ENCODE peak calls at places on chromosomes 1 and 21, in eight cellular contexts. J is lower leg skin, R is esophagus muscularis mucosa, P is right lobe of liver, D is ovary, S is heart left ventricle, Y is tibial nerve, E is breast epithelium. N is an unnamed sample.

GRCh38 chr1:21562896-21563295 is 53.7 kb downstream of the ALPL start:
- DNase-seq in J (no peak), R (no peak), P (no peak), D (no peak), S (no peak), Y (no peak), E (no peak), N (no peak)

GRCh38 chr1:55931272-55931940 is 648.0 kb downstream of the PLPP3 start:
- DNase-seq in J (no peak), R (no peak), P (no peak), D (no peak), S (no peak), Y (no peak), E (no peak), N (peak)

GRCh38 chr21:39400173-39400572 is 45.4 kb downstream of the LCA5L start:
- DNase-seq in J (no peak), R (no peak), P (no peak), D (no peak), S (no peak), Y (no peak), E (no peak), N (no peak)

GRCh38 chr1:18556364-18556763 is 74.3 kb upstream of the PAX7 start:
- DNase-seq in J (no peak), R (no peak), P (no peak), D (no peak), S (no peak), Y (peak), E (no peak), N (no peak)

GRCh38 chr21:41283211-41283818 is 33.3 kb upstream of the FAM3B start:
- DNase-seq in J (no peak), R (peak), P (no peak), D (no peak), S (no peak), Y (peak), E (peak), N (peak)

GRCh38 chr1:37476460-37477197 is 2.2 kb downstream of the ZC3H12A start:
- DNase-seq in J (peak), R (no peak), P (peak), D (peak), S (peak), Y (peak), E (peak), N (peak)

GRCh38 chr1:15799928-15800835 is 7.3 kb downstream of the UQCRHL start:
- DNase-seq in J (peak), R (no peak), P (peak), D (no peak), S (peak), Y (peak), E (peak), N (peak)

GRCh38 chr1:240803151-240803550 is 191.2 kb upstream of the GREM2 start:
- DNase-seq in J (no peak), R (no peak), P (no peak), D (no peak), S (no peak), Y (no peak), E (no peak), N (no peak)

GRCh38 chr21:36429672-36430546 is 44.7 kb downstream of the CHAF1B start:
- DNase-seq in J (peak), R (no peak), P (peak), D (peak), S (peak), Y (peak), E (peak), N (peak)

GRCh38 chr1:85070972-85071492 is 22.7 kb upstream of the MCOLN3 start:
- DNase-seq in J (no peak), R (no peak), P (no peak), D (no peak), S (no peak), Y (no peak), E (no peak), N (no peak)

GRCh38 chr1:100313382-100313781 is 38.9 kb upstream of the CDC14A start:
- DNase-seq in J (no peak), R (no peak), P (no peak), D (no peak), S (no peak), Y (no peak), E (no peak), N (no peak)

GRCh38 chr1:206672844-206673758 is 11.6 kb upstream of the MAPKAPK2 start:
- DNase-seq in J (no peak), R (no peak), P (no peak), D (no peak), S (no peak), Y (peak), E (no peak), N (no peak)

GRCh38 chr1:220742520-220742919 is 5.6 kb upstream of the MTARC2 start:
- DNase-seq in J (no peak), R (no peak), P (no peak), D (no peak), S (no peak), Y (no peak), E (no peak), N (no peak)

GRCh38 chr1:220750126-220750525 is 2.0 kb downstream of the MTARC2 start:
- DNase-seq in J (no peak), R (no peak), P (no peak), D (no peak), S (no peak), Y (no peak), E (no peak), N (no peak)

GRCh38 chr1:220751130-220751529 is 3.0 kb downstream of the MTARC2 start:
- DNase-seq in J (no peak), R (no peak), P (no peak), D (no peak), S (no peak), Y (no peak), E (no peak), N (no peak)

GRCh38 chr1:220747426-220748090 is 564 bp upstream of the MTARC2 start:
- DNase-seq in J (no peak), R (no peak), P (no peak), D (no peak), S (no peak), Y (no peak), E (no peak), N (no peak)

DNA sequence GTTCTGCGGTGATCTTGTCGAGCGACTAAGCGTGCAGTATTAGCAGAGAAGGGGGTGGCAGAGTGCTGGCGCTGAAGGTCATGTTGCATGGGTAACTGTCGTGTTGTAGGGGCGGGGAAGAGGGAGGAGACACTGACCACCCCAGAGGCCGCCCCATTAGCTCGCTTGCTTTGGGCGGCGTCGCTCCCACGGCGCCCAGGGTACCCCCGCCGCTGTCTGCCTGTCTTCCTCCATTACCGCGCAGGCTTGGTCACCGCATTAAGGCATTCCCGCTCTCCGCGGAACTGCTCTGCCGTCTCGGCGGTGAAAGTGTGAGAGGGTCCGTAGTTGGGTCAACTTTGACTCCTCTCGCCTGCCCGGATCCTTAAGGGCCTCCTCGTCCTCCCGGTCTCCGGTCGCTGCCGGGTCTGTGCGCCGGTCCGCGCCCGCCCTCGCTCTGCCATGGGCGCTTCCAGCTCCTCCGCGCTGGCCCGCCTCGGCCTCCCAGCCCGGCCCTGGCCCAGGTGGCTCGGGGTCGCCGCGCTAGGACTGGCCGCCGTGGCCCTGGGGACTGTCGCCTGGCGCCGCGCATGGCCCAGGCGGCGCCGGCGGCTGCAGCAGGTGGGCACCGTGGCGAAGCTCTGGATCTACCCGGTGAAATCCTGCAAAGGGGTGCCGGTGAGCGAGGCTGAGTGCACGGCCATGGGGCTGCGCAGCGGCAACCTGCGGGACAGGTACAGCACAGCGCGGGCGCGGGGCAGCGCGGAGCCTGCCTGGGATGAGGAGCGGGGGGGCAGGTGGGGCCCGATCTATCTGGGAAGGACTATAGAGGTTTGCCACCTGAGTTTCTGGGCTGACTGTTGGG is at the start of gene MTARC2:
- DNase-seq in J (peak), R (peak), P (peak), D (peak), S (peak), Y (peak), E (peak), N (peak)
- TF ChIP-seq POLR2A in J (no peak), R (peak), P (peak), D (peak), S (peak), Y (no peak), E (peak), N (peak)

GRCh38 chr1:232145768-232146167 is 484.2 kb downstream of the SIPA1L2 start:
- DNase-seq in J (no peak), R (no peak), P (no peak), D (no peak), S (no peak), Y (no peak), E (no peak), N (no peak)

GRCh38 chr1:232140419-232141166 is 489.3 kb downstream of the SIPA1L2 start:
- DNase-seq in J (no peak), R (no peak), P (no peak), D (no peak), S (no peak), Y (no peak), E (no peak), N (no peak)

GRCh38 chr1:232143315-232143886 is 486.5 kb downstream of the SIPA1L2 start:
- DNase-seq in J (no peak), R (no peak), P (no peak), D (no peak), S (no peak), Y (no peak), E (no peak), N (no peak)

GRCh38 chr1:232144696-232145230 is 485.2 kb downstream of the SIPA1L2 start:
- DNase-seq in J (no peak), R (no peak), P (no peak), D (no peak), S (no peak), Y (no peak), E (no peak), N (no peak)

DNA sequence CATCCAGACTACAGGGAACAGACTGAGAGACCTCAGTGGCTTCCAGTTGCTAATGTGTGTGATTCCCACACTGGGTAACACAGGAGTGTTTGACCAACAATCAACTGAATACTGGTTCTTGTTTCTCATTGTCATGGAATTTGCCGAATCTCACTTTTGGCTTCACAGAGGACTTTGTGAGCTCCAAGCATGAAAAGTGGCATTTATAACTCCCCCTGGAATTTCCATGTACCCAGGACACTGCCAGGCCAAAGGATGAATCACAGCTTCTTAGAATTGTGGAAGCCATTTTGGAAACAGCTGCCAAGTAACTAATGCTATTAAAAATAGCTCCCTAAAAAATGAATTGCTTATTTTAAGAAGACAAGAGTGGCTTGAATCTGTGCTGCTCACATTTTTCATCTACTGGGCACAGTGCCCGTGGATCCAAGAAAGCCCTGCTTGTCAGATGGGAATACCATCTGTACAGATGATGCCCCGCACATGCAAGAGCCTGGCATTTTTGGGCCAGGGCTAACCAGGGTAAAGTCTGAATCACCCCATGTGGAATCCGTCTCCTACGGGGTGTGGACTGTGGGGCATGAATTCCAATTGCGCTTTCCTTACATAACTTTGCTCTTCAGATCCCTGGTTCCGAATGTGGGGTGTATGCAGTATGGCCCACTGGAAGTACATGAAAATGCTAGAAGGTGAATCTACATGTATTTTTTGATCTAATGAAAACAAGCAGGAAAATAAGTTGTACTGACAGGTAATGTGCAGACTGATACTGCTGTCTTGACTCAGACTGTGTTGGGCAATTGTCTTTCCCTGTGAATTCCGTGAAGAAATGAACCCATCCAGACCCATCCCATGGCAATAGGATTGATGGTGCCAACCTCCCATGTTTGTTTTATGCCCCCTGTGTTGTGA is 487.3 kb downstream of the SIPA1L2 start:
- DNase-seq in J (no peak), R (peak), P (no peak), D (peak), S (peak), Y (peak), E (peak), N (peak)
- TF ChIP-seq POLR2A in J (no peak), R (no peak), P (no peak), D (no peak), S (no peak), Y (no peak), E (no peak), N (no peak)

GRCh38 chr1:145918992-145919939 is 749 bp upstream of the PEX11B start:
- DNase-seq in J (peak), R (no peak), P (peak), D (peak), S (peak), Y (peak), E (peak), N (peak)
- TF ChIP-seq POLR2A in J (no peak), R (no peak), P (no peak), D (no peak), S (no peak), Y (no peak), E (no peak), N (no peak)

GRCh38 chr1:9428601-9429368 is 110.5 kb upstream of the SLC25A33 start:
- DNase-seq in J (peak), R (peak), P (peak), D (peak), S (peak), Y (peak), E (peak), N (peak)
- TF ChIP-seq POLR2A in J (peak), R (no peak), P (peak), D (peak), S (peak), Y (peak), E (peak), N (peak)

DNA sequence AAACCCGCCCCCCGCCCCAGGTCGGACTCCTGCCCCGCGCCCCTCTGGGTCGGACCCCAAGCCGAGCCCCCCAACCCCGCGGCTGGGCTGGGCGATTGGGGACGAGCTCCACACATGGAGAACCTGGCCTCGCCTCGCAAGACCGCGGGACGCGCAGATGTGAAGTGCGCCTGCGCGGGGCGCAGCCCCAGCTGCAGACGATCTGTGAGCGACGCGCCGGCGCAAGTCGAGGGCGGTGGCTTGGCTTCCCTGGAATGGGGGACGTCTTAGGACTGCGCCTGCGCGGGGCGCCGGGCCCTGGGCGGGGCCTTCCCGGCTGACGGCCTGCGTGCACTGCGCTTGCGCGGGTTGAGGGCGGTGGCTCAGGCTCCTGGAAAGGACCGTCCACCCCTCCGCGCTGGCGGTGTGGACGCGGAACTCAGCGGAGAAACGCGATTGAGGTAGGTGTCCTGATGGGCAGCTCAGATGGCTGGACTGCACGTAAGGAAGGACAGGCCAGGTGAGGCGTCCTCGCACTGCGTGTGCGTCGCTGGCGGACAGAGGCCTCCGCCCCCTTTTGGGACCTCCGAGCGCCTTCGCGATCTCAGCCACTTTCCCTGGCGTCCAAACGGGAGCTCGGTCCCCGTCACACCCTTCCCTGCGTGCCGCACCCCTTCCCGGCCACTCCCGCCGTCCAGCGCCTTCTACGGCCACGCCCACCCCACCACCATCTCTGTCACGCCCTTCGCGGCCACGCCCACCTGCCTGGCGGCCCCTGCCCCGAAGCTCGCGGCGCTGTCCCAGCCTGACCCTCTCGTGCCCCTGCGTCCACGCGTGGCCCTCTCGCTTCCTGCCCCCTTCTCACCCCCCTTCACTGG is at the start of gene PRMT2:
- DNase-seq in J (peak), R (peak), P (peak), D (peak), S (peak), Y (peak), E (peak), N (peak)
- TF ChIP-seq POLR2A in J (peak), R (peak), P (peak), D (peak), S (peak), Y (peak), E (peak), N (peak)

GRCh38 chr1:167221804-167222610 is 1.3 kb downstream of the POU2F1 start:
- DNase-seq in J (peak), R (peak), P (peak), D (peak), S (peak), Y (peak), E (peak), N (peak)
- TF ChIP-seq POLR2A in J (peak), R (no peak), P (peak), D (peak), S (peak), Y (no peak), E (peak), N (peak)